ENCODE peak calls at places on chromosomes 6 and 20, in five cellular contexts. N is AG09319, K is astrocyte of the spinal cord, E is AG04449, F is heart left ventricle. Q is an unnamed sample.

GRCh38 chr6:15327271-15327670 is 81.4 kb downstream of the JARID2 start:
- DNase-seq in N (no peak), K (no peak), E (no peak), F (no peak), Q (no peak)

GRCh38 chr6:131383421-131384411 is 189.3 kb upstream of the ARG1 start:
- DNase-seq in N (no peak), K (no peak), E (no peak), F (no peak), Q (no peak)

GRCh38 chr20:58102252-58102651 is 126.2 kb downstream of the ANKRD60 start:
- DNase-seq in N (no peak), K (peak), E (no peak), F (no peak), Q (peak)

GRCh38 chr20:26276811-26277210 is 580.2 kb upstream of the ZNF337 start:
- DNase-seq in N (no peak), K (peak), E (no peak), F (no peak), Q (peak)

GRCh38 chr6:123240626-123241025 is 244.6 kb downstream of the CLVS2 start:
- DNase-seq in N (no peak), K (no peak), E (no peak), F (no peak), Q (no peak)

GRCh38 chr6:15623282-15624116 is 39.3 kb downstream of the DTNBP1 start:
- DNase-seq in N (no peak), K (peak), E (no peak), F (no peak), Q (no peak)

GRCh38 chr20:11376998-11377397 is 540.7 kb upstream of the BTBD3 start:
- DNase-seq in N (no peak), K (peak), E (no peak), F (no peak), Q (peak)

GRCh38 chr6:131368077-131368911 is 204.7 kb upstream of the ARG1 start:
- DNase-seq in N (peak), K (peak), E (no peak), F (peak), Q (peak)

GRCh38 chr6:150685860-150686259 is 86.2 kb downstream of the PLEKHG1 start:
- DNase-seq in N (no peak), K (no peak), E (no peak), F (no peak), Q (no peak)

GRCh38 chr20:51492167-51493092 is 50.1 kb downstream of the NFATC2 start:
- DNase-seq in N (no peak), K (peak), E (no peak), F (peak), Q (no peak)

GRCh38 chr6:36130672-36131516 is 581 bp downstream of the MAPK13 start:
- DNase-seq in N (no peak), K (no peak), E (no peak), F (no peak), Q (peak)
- TF ChIP-seq CTCF in N (no peak), K (no peak), E (peak), F (no peak), Q (no peak)

DNA sequence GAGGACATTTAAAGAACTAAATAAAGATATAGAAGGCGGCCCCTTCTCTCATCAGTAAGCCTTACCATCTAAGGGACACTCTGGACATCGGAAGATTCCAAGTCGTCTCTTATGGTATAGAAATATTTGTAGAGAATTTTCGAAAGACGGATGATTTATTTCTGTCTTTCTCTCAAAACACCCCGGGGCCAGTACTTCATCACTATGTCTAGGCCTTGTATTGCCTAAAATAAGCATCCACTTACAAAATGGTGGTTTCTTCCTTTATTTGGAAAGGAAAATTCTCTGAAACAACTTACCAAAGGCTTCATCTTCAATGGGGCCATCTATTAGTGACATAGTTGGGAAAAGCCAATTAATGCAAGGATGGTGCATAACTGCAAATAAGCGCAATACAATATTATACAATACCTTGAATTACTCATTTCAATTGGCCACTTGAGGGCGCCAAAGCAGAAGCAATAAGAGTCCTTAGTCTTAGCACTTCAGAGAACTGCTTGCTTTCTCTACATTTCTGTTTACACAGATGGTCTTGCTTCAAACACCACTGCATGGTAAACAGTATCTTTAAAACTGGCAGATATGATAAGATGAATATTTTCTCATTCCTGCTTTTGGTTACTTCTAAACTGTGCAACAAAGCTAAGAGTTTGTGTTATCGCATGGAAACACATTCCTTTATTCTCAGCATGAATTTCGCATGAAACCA is 113.2 kb downstream of the VIP start:
- DNase-seq in N (peak), K (peak), E (peak), F (peak), Q (peak)
- TF ChIP-seq CTCF in N (peak), K (peak), E (peak), F (peak), Q (peak)

GRCh38 chr6:163169521-163169920 is 245.0 kb upstream of the QKI start:
- DNase-seq in N (no peak), K (no peak), E (no peak), F (no peak), Q (no peak)

GRCh38 chr6:163175301-163175700 is 239.2 kb upstream of the QKI start:
- DNase-seq in N (no peak), K (no peak), E (no peak), F (no peak), Q (no peak)

GRCh38 chr6:163165922-163166321 is 248.6 kb upstream of the QKI start:
- DNase-seq in N (no peak), K (no peak), E (no peak), F (no peak), Q (peak)

GRCh38 chr6:163173741-163174140 is 240.8 kb upstream of the QKI start:
- DNase-seq in N (no peak), K (no peak), E (no peak), F (no peak), Q (no peak)

DNA sequence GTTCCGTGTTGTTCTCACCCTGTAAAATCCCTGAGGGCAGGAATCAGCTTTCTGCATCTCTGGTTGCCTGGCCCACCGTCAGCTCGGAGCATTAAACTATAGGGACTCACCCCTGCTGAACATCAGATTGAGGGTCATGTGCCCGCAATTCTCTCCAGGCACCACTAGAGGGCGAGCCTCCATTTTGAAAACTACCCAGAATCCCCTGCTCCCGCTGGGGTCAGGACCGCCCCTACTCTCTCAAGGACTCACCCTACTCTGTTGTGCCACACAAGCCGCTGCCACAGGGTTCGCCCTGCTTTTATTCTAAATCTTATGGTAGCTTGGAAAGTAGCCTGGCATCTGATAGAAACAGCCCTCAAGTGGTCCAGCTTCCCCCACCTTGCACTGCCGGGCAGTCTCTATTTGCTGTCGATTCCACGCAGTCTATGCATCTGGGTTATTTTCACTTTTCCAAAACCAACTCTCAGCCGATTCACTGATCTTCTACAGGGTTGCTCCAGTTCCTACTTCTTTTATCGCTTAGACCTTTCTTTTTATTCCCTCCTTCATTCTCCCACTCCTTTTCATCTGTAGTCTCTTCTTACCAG is 244.1 kb upstream of the QKI start:
- DNase-seq in N (no peak), K (no peak), E (no peak), F (no peak), Q (no peak)
- TF ChIP-seq CTCF in N (peak), K (peak), E (peak), F (peak), Q (peak)

GRCh38 chr20:49046087-49046900 is at the start of gene CSE1L:
- DNase-seq in N (peak), K (peak), E (peak), F (peak), Q (peak)
- TF ChIP-seq CTCF in N (no peak), K (no peak), E (no peak), F (peak), Q (no peak)

GRCh38 chr6:117469356-117469755 is 13.1 kb upstream of the DCBLD1 start:
- DNase-seq in N (no peak), K (no peak), E (no peak), F (no peak), Q (no peak)
- TF ChIP-seq CTCF in N (no peak), K (no peak), E (no peak), F (no peak), Q (no peak)

GRCh38 chr6:109445382-109445781 is 4.9 kb downstream of the SMPD2 start:
- DNase-seq in N (no peak), K (no peak), E (no peak), F (no peak), Q (no peak)
- TF ChIP-seq CTCF in N (no peak), K (no peak), E (no peak), F (no peak), Q (no peak)